ENCODE peak calls at places on chromosomes 13 and 19, in six cellular contexts. B, V, F, A, I and Z are unnamed samples.
A peak's percentile ranks its signal among the peaks of the same experiment; 100 is the strongest.

GRCh38 chr19:42857544-42857867 is 22.0 kb downstream of the PSG1 start:
- DNase-seq in B (no peak), V (no peak), F (no peak), A (no peak), I (no peak), Z (no peak)

GRCh38 chr19:38523319-38523718 is 89.8 kb downstream of the RYR1 start:
- DNase-seq in B (no peak), V (no peak), F (no peak), A (no peak), I (no peak), Z (no peak)

GRCh38 chr19:11377237-11377636 is 2.8 kb downstream of the SWSAP1 start:
- DNase-seq in B (peak; percentile 43), V (no peak), F (peak; percentile 46), A (peak; percentile 43), I (peak; percentile 53), Z (peak; percentile 70)

GRCh38 chr19:37007587-37008220 is 70.5 kb upstream of the ZNF420 start:
- DNase-seq in B (peak; percentile 53), V (peak; percentile 27), F (no peak), A (no peak), I (no peak), Z (peak; percentile 53)

GRCh38 chr19:51441410-51442390 is 16.6 kb downstream of the SIGLEC8 start:
- DNase-seq in B (peak; percentile 49), V (peak; percentile 54), F (no peak), A (no peak), I (peak; percentile 49), Z (no peak)

GRCh38 chr19:18098891-18099622 is 1.5 kb downstream of the MAST3 start:
- DNase-seq in B (peak; percentile 72), V (peak; percentile 32), F (no peak), A (no peak), I (no peak), Z (peak; percentile 51)

GRCh38 chr19:48635263-48635965 is 1.8 kb downstream of the DBP start:
- DNase-seq in B (peak; percentile 89), V (peak; percentile 75), F (peak; percentile 74), A (peak; percentile 76), I (peak; percentile 83), Z (peak; percentile 82)

GRCh38 chr19:53037101-53038097 is 7.1 kb upstream of the ERVV-2 start:
- DNase-seq in B (peak; percentile 39), V (no peak), F (no peak), A (no peak), I (no peak), Z (no peak)

GRCh38 chr13:107023335-107023734 is 455.4 kb upstream of the ARGLU1 start:
- DNase-seq in B (no peak), V (no peak), F (no peak), A (no peak), I (no peak), Z (no peak)

GRCh38 chr13:47798906-47799305 is 202.2 kb downstream of the SUCLA2 start:
- DNase-seq in B (no peak), V (no peak), F (no peak), A (no peak), I (no peak), Z (no peak)

GRCh38 chr19:2239771-2240770 is 3.4 kb downstream of the SF3A2 start:
- DNase-seq in B (no peak), V (no peak), F (no peak), A (no peak), I (peak; percentile 32), Z (no peak)

GRCh38 chr13:91817250-91817649 is 418.8 kb downstream of the GPC5 start:
- DNase-seq in B (peak; percentile 13), V (no peak), F (no peak), A (no peak), I (no peak), Z (no peak)

GRCh38 chr13:98397221-98397620 is 179.7 kb downstream of the STK24 start:
- DNase-seq in B (no peak), V (no peak), F (no peak), A (no peak), I (no peak), Z (no peak)

GRCh38 chr13:106493569-106493968 is 41.9 kb downstream of the EFNB2 start:
- DNase-seq in B (no peak), V (no peak), F (no peak), A (peak; percentile 18), I (peak; percentile 54), Z (no peak)

GRCh38 chr19:54373781-54374266 is 9.1 kb upstream of the LAIR1 start:
- DNase-seq in B (no peak), V (no peak), F (no peak), A (peak; percentile 31), I (peak; percentile 74), Z (no peak)

GRCh38 chr19:49427855-49428546 is 2.8 kb downstream of the GFY start:
- DNase-seq in B (peak; percentile 70), V (peak; percentile 40), F (peak; percentile 62), A (no peak), I (no peak), Z (no peak)

GRCh38 chr19:39997595-39998216 is 846 bp downstream of the ZNF546 start:
- DNase-seq in B (no peak), V (no peak), F (no peak), A (no peak), I (no peak), Z (no peak)

DNA sequence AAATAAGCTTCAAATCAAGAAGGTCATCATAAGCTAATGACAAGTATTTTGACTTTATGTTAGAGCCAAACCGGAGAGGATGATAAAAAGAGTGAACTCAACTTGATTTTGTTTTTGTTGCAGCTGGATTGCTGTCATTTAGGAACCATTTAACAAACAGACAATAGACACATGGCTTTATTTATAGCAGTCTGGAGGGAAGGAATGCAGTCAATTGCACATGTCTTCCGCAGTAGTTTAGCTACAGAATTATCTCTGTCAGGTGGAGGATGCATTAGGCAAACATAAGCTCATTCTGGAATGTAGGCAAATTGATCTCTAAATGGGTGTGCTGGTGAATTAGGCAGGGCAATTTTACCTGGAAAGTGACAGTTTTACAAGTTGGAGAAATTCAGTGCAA is 318.1 kb downstream of the NDFIP2 start:
- DNase-seq in B (no peak), V (no peak), F (no peak), A (no peak), I (no peak), Z (no peak)
- TF ChIP-seq EP300 in B (no peak), V (no peak), F (no peak), A (no peak), I (no peak), Z (no peak)

DNA sequence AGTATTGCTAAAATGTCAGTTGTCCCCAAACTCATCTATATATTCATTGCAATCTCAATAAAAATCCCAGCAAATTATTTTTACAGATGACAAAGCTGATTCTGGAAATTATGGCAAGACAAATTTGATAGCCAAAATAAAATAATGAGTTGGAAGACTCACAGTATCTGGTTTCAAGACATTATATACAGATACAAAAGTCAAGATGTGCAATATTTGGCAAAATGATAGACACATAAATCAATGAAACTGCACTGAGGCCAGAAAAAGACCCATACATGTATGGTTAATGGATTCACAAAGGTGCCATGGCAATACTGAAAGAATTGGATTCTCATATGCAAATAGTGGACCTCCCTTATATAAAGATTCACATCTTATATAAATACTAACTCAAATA is 24.2 kb downstream of the ZNF45 start:
- DNase-seq in B (no peak), V (no peak), F (no peak), A (no peak), I (no peak), Z (no peak)
- H3K9me3 ChIP-seq in B (peaks cover 16% of the 10 kb centered on the region), V (peaks cover 51% of the 10 kb centered on the region), F (peaks cover 92% of the 10 kb centered on the region), A (peaks cover 98% of the 10 kb centered on the region), I (peaks cover 72% of the 10 kb centered on the region), Z (peaks cover 20% of the 10 kb centered on the region)

GRCh38 chr13:41699759-41700158 is 242.4 kb downstream of the RGCC start:
- DNase-seq in B (no peak), V (no peak), F (no peak), A (no peak), I (no peak), Z (no peak)

GRCh38 chr13:41694902-41695301 is 237.6 kb downstream of the RGCC start:
- DNase-seq in B (no peak), V (no peak), F (peak; percentile 19), A (peak; percentile 60), I (peak; percentile 52), Z (peak; percentile 69)

GRCh38 chr13:41700790-41701310 is 243.5 kb downstream of the RGCC start:
- DNase-seq in B (no peak), V (no peak), F (no peak), A (no peak), I (no peak), Z (no peak)

GRCh38 chr13:41696163-41697003 is 239.0 kb downstream of the RGCC start:
- DNase-seq in B (no peak), V (no peak), F (peak; percentile 31), A (no peak), I (peak; percentile 22), Z (no peak)

DNA sequence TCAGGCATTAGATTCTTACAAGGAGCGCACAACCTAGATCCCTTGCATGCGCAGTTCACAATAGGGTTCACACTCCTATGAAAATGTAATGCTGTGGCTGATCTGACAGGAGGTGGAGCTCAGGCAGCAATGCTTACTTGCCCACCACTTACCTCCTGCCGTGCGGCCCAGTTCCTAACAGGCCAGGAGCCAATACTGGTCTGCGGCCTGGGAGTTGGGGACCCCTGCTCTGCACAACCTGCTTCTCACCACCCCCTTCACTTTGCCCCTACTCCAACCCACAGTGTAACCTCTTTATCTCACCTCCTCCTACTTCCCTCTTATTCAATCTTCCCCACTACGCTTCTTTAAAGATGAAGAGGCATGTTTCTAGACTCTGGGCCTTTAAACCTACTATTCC is 240.2 kb downstream of the RGCC start:
- DNase-seq in B (no peak), V (no peak), F (no peak), A (no peak), I (no peak), Z (no peak)
- TF ChIP-seq EP300 in B (no peak), V (no peak), F (no peak), A (no peak), I (no peak), Z (no peak)

GRCh38 chr13:28918030-28918429 is 97.9 kb downstream of the MTUS2 start:
- DNase-seq in B (no peak), V (no peak), F (no peak), A (no peak), I (no peak), Z (no peak)
- H3K9me3 ChIP-seq in B (no peaks in the 10 kb centered on the region), V (no peaks in the 10 kb centered on the region), F (no peaks in the 10 kb centered on the region), A (peaks cover 37% of the 10 kb centered on the region), I (no peaks in the 10 kb centered on the region), Z (no peaks in the 10 kb centered on the region)